ENCODE peak calls at places on chromosomes 5 and 9, in nine cellular contexts. L is kidney, E is brain microvascular endothelial cell, R is neural crest cell, S is HCT116, I is astrocyte of the spinal cord, Q is RWPE1, V is lower lobe of right lung, H is endodermal cell. B is an unnamed sample.

GRCh38 chr5:13821366-13821765 is 123.1 kb downstream of the DNAH5 start:
- DNase-seq in L (no peak), E (no peak), R (no peak), S (no peak), I (no peak), Q (no peak), V (no peak), H (no peak), B (no peak)

GRCh38 chr5:11801061-11801460 is 103.2 kb downstream of the CTNND2 start:
- DNase-seq in L (no peak), E (no peak), R (no peak), S (no peak), I (peak; percentile 36), Q (peak; percentile 1), V (no peak), H (no peak), B (no peak)

GRCh38 chr9:90870646-90871326 is 69.2 kb downstream of the SYK start:
- DNase-seq in L (no peak), E (peak; percentile 32), R (peak; percentile 18), S (peak; percentile 27), I (peak; percentile 40), Q (peak; percentile 56), V (no peak), H (peak; percentile 59), B (no peak)

GRCh38 chr9:83655433-83655832 is 32.5 kb downstream of the IDNK start:
- DNase-seq in L (no peak), E (no peak), R (no peak), S (no peak), I (no peak), Q (no peak), V (no peak), H (no peak), B (no peak)

GRCh38 chr9:8879284-8879683 is 1079.7 kb upstream of the DMAC1 start:
- DNase-seq in L (no peak), E (no peak), R (no peak), S (no peak), I (no peak), Q (no peak), V (no peak), H (no peak), B (no peak)

GRCh38 chr9:107106416-107106815 is 176.7 kb upstream of the RAD23B start:
- DNase-seq in L (no peak), E (no peak), R (no peak), S (no peak), I (no peak), Q (no peak), V (no peak), H (no peak), B (no peak)

GRCh38 chr5:120108586-120109254 is 355.4 kb upstream of the PRR16 start:
- DNase-seq in L (no peak), E (no peak), R (no peak), S (no peak), I (no peak), Q (no peak), V (no peak), H (no peak), B (no peak)

GRCh38 chr9:130715270-130716077 is 21.9 kb downstream of the EXOSC2 start:
- DNase-seq in L (no peak), E (no peak), R (no peak), S (no peak), I (peak; percentile 47), Q (peak; percentile 56), V (no peak), H (peak; percentile 9), B (no peak)

GRCh38 chr5:98940586-98940985 is 11.8 kb upstream of the CHD1 start:
- DNase-seq in L (no peak), E (no peak), R (no peak), S (no peak), I (no peak), Q (no peak), V (no peak), H (no peak), B (no peak)

GRCh38 chr9:110623462-110624025 is 44.0 kb upstream of the SVEP1 start:
- DNase-seq in L (no peak), E (peak; percentile 55), R (peak; percentile 58), S (peak; percentile 66), I (peak; percentile 75), Q (peak; percentile 76), V (no peak), H (peak; percentile 72), B (no peak)

GRCh38 chr5:17412760-17413671 is 85.0 kb upstream of the TAF11L2 start:
- DNase-seq in L (no peak), E (no peak), R (no peak), S (no peak), I (no peak), Q (no peak), V (no peak), H (no peak), B (no peak)

GRCh38 chr5:178207183-178207916 is 3.0 kb downstream of the HNRNPAB start:
- DNase-seq in L (peak; percentile 55), E (peak; percentile 18), R (no peak), S (no peak), I (peak; percentile 73), Q (no peak), V (no peak), H (peak; percentile 56), B (peak; percentile 14)

GRCh38 chr9:92654481-92655301 is 15.2 kb downstream of the IPPK start:
- DNase-seq in L (no peak), E (no peak), R (no peak), S (no peak), I (no peak), Q (peak; percentile 90), V (peak; percentile 24), H (no peak), B (no peak)

GRCh38 chr9:89999176-89999533 is 394.3 kb downstream of the GADD45G start:
- DNase-seq in L (peak; percentile 75), E (no peak), R (no peak), S (no peak), I (no peak), Q (peak; percentile 72), V (peak; percentile 83), H (no peak), B (no peak)

GRCh38 chr9:121599872-121600585 is 51.4 kb upstream of the DAB2IP start:
- DNase-seq in L (no peak), E (no peak), R (no peak), S (no peak), I (no peak), Q (no peak), V (no peak), H (peak; percentile 70), B (no peak)

GRCh38 chr9:121599186-121599871 is 52.1 kb upstream of the DAB2IP start:
- DNase-seq in L (peak; percentile 96), E (no peak), R (peak; percentile 52), S (peak; percentile 71), I (no peak), Q (peak; percentile 86), V (peak; percentile 93), H (peak; percentile 95), B (peak; percentile 85)

GRCh38 chr9:121596515-121596914 is 54.9 kb upstream of the DAB2IP start:
- DNase-seq in L (no peak), E (no peak), R (no peak), S (no peak), I (no peak), Q (no peak), V (no peak), H (no peak), B (no peak)

GRCh38 chr9:121597693-121598166 is 53.7 kb upstream of the DAB2IP start:
- DNase-seq in L (no peak), E (no peak), R (no peak), S (no peak), I (no peak), Q (no peak), V (no peak), H (no peak), B (no peak)

DNA sequence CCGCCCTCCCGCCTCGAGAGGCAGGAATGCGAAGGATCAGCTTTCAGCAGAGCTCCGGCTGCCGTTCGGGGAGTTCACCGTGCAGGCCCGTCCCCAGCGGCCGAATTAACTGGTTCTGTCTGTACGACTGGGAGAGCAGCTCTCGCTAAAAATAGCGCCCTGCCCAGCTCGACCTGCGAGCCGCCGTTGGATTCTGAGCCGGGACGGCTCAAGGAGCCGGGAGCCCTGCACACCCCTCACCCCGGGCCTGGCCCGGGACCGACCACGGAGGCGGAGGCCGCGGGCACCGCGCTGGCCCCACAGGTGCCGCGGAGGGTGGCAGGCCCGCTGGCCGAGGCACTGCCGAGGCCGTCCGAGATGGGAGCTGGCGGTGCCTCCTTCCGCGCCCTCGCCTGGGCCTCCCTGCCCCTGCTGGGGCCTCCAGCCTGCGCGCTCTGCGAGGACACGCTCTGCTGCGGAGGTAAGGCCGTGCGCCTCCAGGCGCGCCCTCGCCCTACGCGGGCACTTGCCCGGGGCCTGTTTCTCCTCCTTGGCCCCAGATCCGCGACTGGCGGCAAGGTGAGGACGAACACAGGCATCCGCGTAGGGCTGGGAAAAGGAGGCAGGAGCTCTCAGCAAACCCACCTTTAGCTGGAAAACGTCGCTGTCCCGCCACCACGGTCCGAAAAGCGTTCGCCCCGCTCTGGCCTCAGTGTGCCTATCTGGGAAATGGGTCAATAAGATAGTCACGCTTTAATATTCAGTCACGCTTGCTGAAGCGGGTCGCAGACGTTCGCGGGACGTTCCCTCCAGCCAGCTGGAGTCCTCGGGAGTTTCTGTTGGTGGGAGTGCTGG is 53.0 kb upstream of the DAB2IP start:
- DNase-seq in L (peak; percentile 96), E (peak; percentile 74), R (peak; percentile 60), S (peak; percentile 67), I (peak; percentile 75), Q (peak; percentile 85), V (peak; percentile 89), H (peak; percentile 97), B (peak; percentile 52)
- TF ChIP-seq CTCF in L (peak; percentile 21), E (peak; percentile 59), R (peak; percentile 67), S (peak; percentile 49), I (peak; percentile 34), Q (peak; percentile 70), V (peak; percentile 40), H (peak; percentile 70), B (no peak)

GRCh38 chr9:88799706-88800682 is 191.3 kb upstream of the S1PR3 start:
- DNase-seq in L (no peak), E (no peak), R (no peak), S (no peak), I (no peak), Q (no peak), V (no peak), H (peak; percentile 61), B (no peak)
- TF ChIP-seq CTCF in L (no peak), E (no peak), R (no peak), S (no peak), I (no peak), Q (no peak), V (no peak), H (no peak), B (no peak)

DNA sequence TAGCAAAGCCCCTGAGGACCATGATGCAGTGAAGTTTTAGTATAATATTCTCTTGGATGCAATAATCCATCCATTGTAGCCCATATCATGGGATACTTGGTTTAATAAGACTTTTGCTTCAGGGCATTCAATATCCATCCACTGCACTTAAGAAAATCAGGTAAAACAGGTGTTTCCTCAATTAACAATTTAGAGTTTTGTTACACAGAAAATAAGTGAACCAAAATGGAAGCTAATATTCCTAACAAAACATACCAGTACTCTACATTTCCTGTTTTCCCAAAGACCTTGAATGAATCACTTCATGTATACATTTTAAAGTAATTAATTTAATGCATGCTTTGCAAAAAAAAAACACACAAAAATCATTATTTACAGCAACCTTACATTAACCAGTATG is 305.6 kb downstream of the NR2F1-AS1 start:
- DNase-seq in L (no peak), E (no peak), R (no peak), S (no peak), I (no peak), Q (no peak), V (no peak), H (no peak), B (no peak)
- TF ChIP-seq CTCF in L (no peak), E (no peak), R (no peak), S (no peak), I (no peak), Q (no peak), V (no peak), H (no peak), B (no peak)

GRCh38 chr5:129113867-129114266 is 19.3 kb downstream of the ISOC1 start:
- DNase-seq in L (no peak), E (no peak), R (no peak), S (no peak), I (no peak), Q (no peak), V (no peak), H (no peak), B (no peak)
- TF ChIP-seq CTCF in L (peak; percentile 1), E (no peak), R (no peak), S (no peak), I (no peak), Q (peak; percentile 32), V (no peak), H (peak; percentile 33), B (peak; percentile 17)